ENCODE peak calls at places on chromosomes 6 and 20, in five cellular contexts. F is psoas muscle, X is upper lobe of right lung, Q is AG10803, A is fibroblast of lung. B is an unnamed sample.

GRCh38 chr20:18388860-18389259 is 78.0 kb downstream of the DZANK1 start:
- DNase-seq in F (no peak), X (no peak), Q (peak), A (peak), B (peak)

GRCh38 chr6:149140137-149140909 is 177.2 kb upstream of the TAB2 start:
- DNase-seq in F (no peak), X (no peak), Q (no peak), A (no peak), B (no peak)

GRCh38 chr6:138104618-138105213 is 2.5 kb downstream of the PERP start:
- DNase-seq in F (no peak), X (no peak), Q (no peak), A (no peak), B (no peak)

GRCh38 chr20:56630086-56630493 is 984 bp downstream of the TFAP2C start:
- DNase-seq in F (no peak), X (peak), Q (peak), A (peak), B (peak)

GRCh38 chr6:97865612-97866011 is 582.6 kb upstream of the MMS22L start:
- DNase-seq in F (no peak), X (no peak), Q (peak), A (no peak), B (no peak)

GRCh38 chr20:36688630-36689029 is 42.6 kb upstream of the SLA2 start:
- DNase-seq in F (no peak), X (no peak), Q (no peak), A (no peak), B (no peak)

GRCh38 chr6:11050735-11051134 is 6.6 kb upstream of the ELOVL2 start:
- DNase-seq in F (no peak), X (no peak), Q (no peak), A (peak), B (no peak)

GRCh38 chr20:48597521-48598302 is 230.1 kb downstream of the PREX1 start:
- DNase-seq in F (no peak), X (peak), Q (no peak), A (no peak), B (no peak)

GRCh38 chr20:33169176-33169794 is 1.3 kb downstream of the BPIFA2 start:
- DNase-seq in F (no peak), X (no peak), Q (no peak), A (no peak), B (no peak)

GRCh38 chr6:151387581-151387980 is 3.8 kb downstream of the ZBTB2 start:
- DNase-seq in F (no peak), X (no peak), Q (peak), A (peak), B (no peak)

GRCh38 chr20:2864626-2865025 is 8.7 kb upstream of the PTPRA start:
- DNase-seq in F (no peak), X (no peak), Q (no peak), A (no peak), B (no peak)

GRCh38 chr20:2865101-2865500 is 8.2 kb upstream of the PTPRA start:
- DNase-seq in F (no peak), X (no peak), Q (no peak), A (no peak), B (no peak)

GRCh38 chr20:2867081-2867860 is 6.0 kb upstream of the PTPRA start:
- DNase-seq in F (no peak), X (no peak), Q (no peak), A (no peak), B (no peak)

GRCh38 chr20:2866236-2866635 is 7.0 kb upstream of the PTPRA start:
- DNase-seq in F (no peak), X (no peak), Q (no peak), A (no peak), B (no peak)

DNA sequence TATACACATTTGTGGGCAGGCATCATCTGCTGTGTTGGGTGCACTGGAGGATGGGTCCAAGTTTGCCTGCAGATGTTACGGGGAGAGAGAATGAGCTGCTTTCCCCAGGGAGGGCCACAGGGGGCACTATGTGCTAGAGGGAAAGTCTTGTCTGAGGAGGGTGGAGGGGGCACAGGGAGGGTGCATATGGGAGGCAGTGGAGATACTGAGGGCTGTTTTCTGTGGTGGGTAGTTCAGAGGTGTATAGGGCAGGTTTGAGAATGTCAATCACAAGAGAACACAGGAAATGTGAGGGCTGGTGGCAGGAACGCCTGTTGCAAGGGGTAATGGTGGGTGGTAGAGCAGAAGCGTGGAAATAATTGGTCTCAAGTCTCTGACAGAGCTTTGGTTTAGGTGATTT is 7.7 kb upstream of the PTPRA start:
- DNase-seq in F (no peak), X (no peak), Q (no peak), A (no peak), B (no peak)
- TF ChIP-seq CTCF in F (no peak), X (no peak), Q (no peak), A (peak), B (peak)

GRCh38 chr20:35010405-35011192 is 54.9 kb downstream of the MYH7B start:
- DNase-seq in F (no peak), X (peak), Q (no peak), A (no peak), B (no peak)
- H3K4me3 ChIP-seq in F (no peak), X (no peak), Q (no peak), A (no peak), B (no peak)

GRCh38 chr6:90049295-90049694 is 155.0 kb downstream of the GJA10 start:
- DNase-seq in F (no peak), X (no peak), Q (no peak), A (no peak), B (no peak)
- TF ChIP-seq CTCF in F (no peak), X (no peak), Q (no peak), A (no peak), B (no peak)

DNA sequence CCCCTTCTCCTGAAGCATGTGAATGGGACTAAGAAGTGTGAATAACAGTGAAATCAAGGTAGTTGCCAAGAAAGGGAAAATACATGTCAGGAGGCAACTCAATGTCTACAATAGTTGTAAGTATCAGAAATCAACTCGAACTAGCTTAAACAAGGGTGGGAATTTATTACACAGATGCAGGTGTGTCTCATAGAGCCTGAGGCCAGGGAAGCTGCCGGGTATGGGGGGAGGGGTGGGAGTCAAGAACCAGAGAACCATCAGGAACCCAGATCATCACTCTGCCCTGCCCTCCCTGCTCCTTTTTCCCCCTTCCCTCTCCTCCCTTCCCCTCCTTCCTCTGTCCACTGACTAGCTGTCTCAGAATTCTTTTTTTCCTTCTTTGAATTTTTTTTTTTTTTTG is 34.9 kb upstream of the BMP6 start:
- DNase-seq in F (no peak), X (no peak), Q (no peak), A (no peak), B (no peak)
- H3K4me3 ChIP-seq in F (no peak), X (no peak), Q (no peak), A (no peak), B (no peak)

GRCh38 chr6:84762220-84762940 is 2.0 kb downstream of the TBX18 start:
- DNase-seq in F (no peak), X (no peak), Q (peak), A (peak), B (no peak)
- TF ChIP-seq CTCF in F (no peak), X (no peak), Q (peak), A (peak), B (peak)

GRCh38 chr6:113632220-113632864 is 224.8 kb upstream of the MARCKS start:
- DNase-seq in F (peak), X (no peak), Q (peak), A (peak), B (peak)
- H3K4me3 ChIP-seq in F (peak), X (peak), Q (peak), A (peak), B (no peak)

GRCh38 chr6:69768664-69769063 is 28.1 kb downstream of the LMBRD1 start:
- DNase-seq in F (no peak), X (no peak), Q (peak), A (no peak), B (no peak)
- TF ChIP-seq CTCF in F (no peak), X (peak), Q (peak), A (peak), B (no peak)

GRCh38 chr6:30915591-30915946 is 1.5 kb downstream of the VARS2 start:
- DNase-seq in F (no peak), X (peak), Q (peak), A (peak), B (peak)
- H3K4me3 ChIP-seq in F (peak), X (no peak), Q (peak), A (no peak), B (no peak)

GRCh38 chr20:61662226-61662945 is 403.3 kb downstream of the TAF4 start:
- DNase-seq in F (no peak), X (no peak), Q (no peak), A (no peak), B (no peak)
- TF ChIP-seq CTCF in F (no peak), X (no peak), Q (no peak), A (no peak), B (no peak)